ENCODE peak calls at places on chromosomes 11 and 22, in five cellular contexts. Q, T, O, C and R are unnamed samples.

GRCh38 chr11:110903830-110904229 is 191.6 kb upstream of the ARHGAP20 start:
- DNase-seq in Q (no peak), O (no peak), C (no peak), T (peak), R (peak)

GRCh38 chr11:112797653-112798293 is 163.4 kb upstream of the NCAM1 start:
- DNase-seq in O (no peak), Q (no peak), T (peak), C (no peak), R (peak)

GRCh38 chr11:134510171-134510570 is 98.1 kb upstream of the B3GAT1 start:
- DNase-seq in Q (no peak), O (no peak), C (no peak), T (no peak), R (no peak)

GRCh38 chr22:49502126-49502826 is 325.4 kb downstream of the BRD1 start:
- DNase-seq in C (no peak), O (no peak), Q (no peak), T (no peak), R (no peak)

GRCh38 chr11:86370922-86371614 is 3.6 kb upstream of the CCDC81 start:
- DNase-seq in Q (no peak), C (no peak), T (peak), O (no peak), R (peak)

GRCh38 chr11:47847892-47848635 is at the start of gene NUP160:
- DNase-seq in Q (peak), O (peak), C (peak), T (peak), R (peak)

GRCh38 chr11:3105791-3106735 is 48.8 kb upstream of the CARS1 start:
- DNase-seq in Q (no peak), C (no peak), T (no peak), O (peak), R (no peak)

GRCh38 chr22:29609139-29609538 is 5.7 kb downstream of the NF2 start:
- DNase-seq in T (peak), C (no peak), O (no peak), Q (no peak), R (peak)

GRCh38 chr22:24957043-24957442 is 4.5 kb downstream of the KIAA1671 start:
- DNase-seq in O (no peak), T (no peak), Q (no peak), C (no peak), R (no peak)

GRCh38 chr11:2267306-2267861 is 3.0 kb downstream of the ASCL2 start:
- DNase-seq in T (no peak), O (no peak), C (peak), Q (peak), R (no peak)

GRCh38 chr11:77789061-77789730 is 31.3 kb downstream of the RSF1 start:
- DNase-seq in C (no peak), Q (no peak), T (no peak), O (no peak), R (no peak)

GRCh38 chr22:27853404-27853803 is 51.8 kb upstream of the MN1 start:
- DNase-seq in T (peak), O (no peak), C (no peak), Q (no peak), R (no peak)

GRCh38 chr11:119493712-119494111 is 70.7 kb upstream of the THY1 start:
- DNase-seq in C (no peak), O (no peak), Q (no peak), T (peak), R (peak)

GRCh38 chr11:57482782-57483569 is 22.6 kb downstream of the RTN4RL2 start:
- DNase-seq in O (no peak), C (peak), T (peak), Q (no peak), R (peak)

GRCh38 chr11:312092-312816 is 1.6 kb upstream of the IFITM1 start:
- DNase-seq in Q (no peak), T (peak), C (no peak), O (no peak), R (no peak)

GRCh38 chr11:68077617-68078592 is 39.1 kb downstream of the TCIRG1 start:
- DNase-seq in O (no peak), T (peak), Q (no peak), C (no peak), R (peak)

GRCh38 chr11:102377891-102378290 is 30.9 kb downstream of the BIRC2 start:
- DNase-seq in Q (no peak), T (no peak), O (no peak), C (no peak), R (no peak)

GRCh38 chr11:85182437-85183109 is 444.6 kb downstream of the DLG2 start:
- DNase-seq in T (peak), Q (no peak), C (no peak), O (no peak), R (peak)

GRCh38 chr11:47715082-47715669 is at the start of gene AGBL2:
- DNase-seq in O (peak), T (peak), Q (peak), C (peak), R (peak)

GRCh38 chr11:10934293-10934850 is 76.5 kb upstream of the ZBED5 start:
- DNase-seq in O (no peak), T (no peak), Q (no peak), C (no peak), R (peak)

GRCh38 chr11:6413791-6414231 is 5.1 kb downstream of the APBB1 start:
- DNase-seq in T (no peak), O (no peak), C (no peak), Q (no peak), R (no peak)

GRCh38 chr11:75429902-75430691 is 2.9 kb downstream of the KLHL35 start:
- DNase-seq in O (peak), C (no peak), Q (peak), T (peak), R (peak)

GRCh38 chr22:45742866-45743450 is 71.3 kb downstream of the ATXN10 start:
- DNase-seq in O (no peak), Q (peak), T (peak), C (no peak), R (peak)

GRCh38 chr11:60934790-60935605 is 10.7 kb downstream of the TMEM132A start:
- DNase-seq in O (no peak), T (no peak), C (no peak), Q (no peak), R (no peak)

GRCh38 chr11:64384981-64385952 is 26.3 kb downstream of the RPS6KA4 start:
- DNase-seq in Q (no peak), T (no peak), O (no peak), C (no peak), R (no peak)

GRCh38 chr11:62591448-62592215 is at the start of gene TUT1:
- DNase-seq in Q (peak), C (peak), O (peak), T (peak), R (peak)

GRCh38 chr11:130454495-130455262 is 6.2 kb downstream of the ADAMTS15 start:
- DNase-seq in C (no peak), O (no peak), Q (no peak), T (peak), R (no peak)

GRCh38 chr11:42840856-42841255 is 470.9 kb upstream of the API5 start:
- DNase-seq in T (no peak), O (no peak), Q (no peak), C (no peak), R (no peak)

GRCh38 chr11:19725379-19726079 is 12.9 kb downstream of the NAV2 start:
- DNase-seq in T (no peak), O (no peak), Q (peak), C (no peak), R (peak)

GRCh38 chr11:121071456-121072236 is 29.4 kb upstream of the TECTA start:
- DNase-seq in T (no peak), O (no peak), Q (no peak), C (no peak), R (no peak)

GRCh38 chr22:46028069-46028991 is 51.4 kb upstream of the WNT7B start:
- DNase-seq in Q (no peak), O (no peak), C (no peak), T (no peak), R (no peak)

GRCh38 chr11:105398636-105399035 is 211.2 kb upstream of the GRIA4 start:
- DNase-seq in T (no peak), C (no peak), Q (no peak), O (no peak), R (no peak)

GRCh38 chr22:38953577-38954413 is 3.6 kb upstream of the APOBEC3A start:
- DNase-seq in Q (no peak), T (no peak), C (no peak), O (no peak), R (peak)

GRCh38 chr22:40083794-40084193 is 89.0 kb downstream of the FAM83F start:
- DNase-seq in O (no peak), T (no peak), Q (no peak), C (no peak), R (no peak)

GRCh38 chr11:82462588-82462987 is 271.1 kb downstream of the FAM181B start:
- DNase-seq in O (no peak), C (no peak), Q (no peak), T (no peak), R (no peak)

GRCh38 chr11:78715639-78716311 is 141.1 kb upstream of the NARS2 start:
- DNase-seq in Q (peak), O (no peak), T (peak), C (no peak), R (peak)

GRCh38 chr11:61144511-61145179 is 16.6 kb downstream of the VPS37C start:
- DNase-seq in T (no peak), O (no peak), C (no peak), Q (no peak), R (no peak)

GRCh38 chr11:112320668-112321067 is 60.0 kb upstream of the PLET1 start:
- DNase-seq in T (peak), O (peak), C (no peak), Q (peak), R (peak)

GRCh38 chr22:19852177-19852781 is 2.4 kb downstream of the GNB1L start:
- DNase-seq in Q (peak), O (no peak), C (peak), T (no peak), R (peak)
- H3K4me3 ChIP-seq in Q (no peak), O (no peak), C (no peak), T (no peak), R (peak)

GRCh38 chr11:128686745-128687177 is 7.1 kb upstream of the FLI1 start:
- DNase-seq in O (peak), T (peak), C (peak), Q (no peak), R (peak)
- H3K4me3 ChIP-seq in O (peak), T (peak), C (peak), Q (no peak), R (peak)

GRCh38 chr22:50733521-50734342 is 4.3 kb upstream of the ACR start:
- DNase-seq in C (peak), Q (no peak), T (peak), O (peak), R (no peak)
- H3K4me3 ChIP-seq in C (no peak), Q (no peak), T (no peak), O (no peak), R (no peak)

GRCh38 chr11:34063061-34063795 is 11.7 kb downstream of the CAPRIN1 start:
- DNase-seq in C (no peak), O (no peak), Q (no peak), T (peak), R (no peak)
- H3K4me3 ChIP-seq in C (no peak), O (no peak), Q (no peak), T (no peak), R (no peak)

GRCh38 chr11:70141490-70142014 is 61.5 kb upstream of the FADD start:
- DNase-seq in Q (no peak), O (no peak), C (no peak), T (no peak), R (no peak)
- H3K4me3 ChIP-seq in Q (no peak), O (no peak), C (no peak), T (no peak), R (peak)

GRCh38 chr22:36010913-36011312 is 17.7 kb downstream of the RBFOX2 start:
- DNase-seq in T (peak), O (no peak), Q (no peak), C (no peak), R (peak)
- H3K4me3 ChIP-seq in T (no peak), O (no peak), Q (no peak), C (no peak), R (no peak)

GRCh38 chr22:23152238-23153114 is 7.2 kb downstream of the RAB36 start:
- DNase-seq in Q (no peak), O (no peak), C (peak), T (no peak), R (no peak)
- H3K4me3 ChIP-seq in Q (no peak), O (no peak), C (no peak), T (no peak), R (no peak)

GRCh38 chr22:37633082-37633692 is 6.3 kb upstream of the SH3BP1 start:
- DNase-seq in Q (no peak), C (peak), O (no peak), T (no peak), R (no peak)
- H3K4me3 ChIP-seq in Q (no peak), C (peak), O (no peak), T (no peak), R (no peak)